ENCODE peak calls at places on chromosomes 7 and 10, in four cellular contexts. J is AG04450; H is activated CD8-positive, alpha-beta T cell treated with anti-CD3 and anti-CD28 coated beads for 36 hours; G is WTC11. Q is an unnamed sample.

GRCh38 chr10:96683065-96683464 is 37.2 kb downstream of the PIK3AP1 start:
- DNase-seq in J (peak), H (no peak), G (no peak), Q (peak)

GRCh38 chr7:18177815-18178660 is 150.4 kb upstream of the PRPS1L1 start:
- DNase-seq in J (no peak), H (peak), G (no peak), Q (peak)

GRCh38 chr7:143002106-143002505 is 24.8 kb downstream of the OR9A2 start:
- DNase-seq in J (no peak), H (peak), G (no peak), Q (no peak)

GRCh38 chr10:6321880-6322279 is 119.1 kb downstream of the PFKFB3 start:
- DNase-seq in J (peak), H (no peak), G (no peak), Q (no peak)

GRCh38 chr10:10094700-10095099 is 923.0 kb upstream of the CELF2 start:
- DNase-seq in J (peak), H (no peak), G (no peak), Q (no peak)

GRCh38 chr7:143285454-143285756 is 647 bp downstream of the TMEM139 start:
- DNase-seq in J (no peak), H (no peak), G (no peak), Q (no peak)

GRCh38 chr7:142459557-142459963 is 201.7 kb upstream of the PRSS58 start:
- DNase-seq in J (peak), H (peak), G (no peak), Q (peak)

GRCh38 chr7:159071260-159071659 is 73.4 kb downstream of the VIPR2 start:
- DNase-seq in J (no peak), H (no peak), G (no peak), Q (no peak)

GRCh38 chr7:65269150-65269856 is 104.4 kb upstream of the ZNF92 start:
- DNase-seq in J (peak), H (peak), G (peak), Q (peak)

GRCh38 chr7:94289071-94289470 is 105.6 kb upstream of the COL1A2 start:
- DNase-seq in J (peak), H (peak), G (peak), Q (peak)

GRCh38 chr7:130276796-130277762 is 10.4 kb downstream of the CPA2 start:
- DNase-seq in J (peak), H (peak), G (no peak), Q (peak)

GRCh38 chr7:129466796-129467195 is 32.6 kb downstream of the STRIP2 start:
- DNase-seq in J (no peak), H (no peak), G (no peak), Q (no peak)

GRCh38 chr10:82572686-82573226 is 697.8 kb downstream of the NRG3 start:
- DNase-seq in J (no peak), H (no peak), G (no peak), Q (no peak)

GRCh38 chr7:45878457-45879144 is 5.7 kb upstream of the CCDC201 start:
- DNase-seq in J (no peak), H (no peak), G (no peak), Q (no peak)

GRCh38 chr10:77163670-77164348 is 473.8 kb downstream of the KCNMA1 start:
- DNase-seq in J (peak), H (no peak), G (no peak), Q (peak)

GRCh38 chr7:104137971-104138370 is 69.8 kb downstream of the ORC5 start:
- DNase-seq in J (peak), H (no peak), G (no peak), Q (peak)

DNA sequence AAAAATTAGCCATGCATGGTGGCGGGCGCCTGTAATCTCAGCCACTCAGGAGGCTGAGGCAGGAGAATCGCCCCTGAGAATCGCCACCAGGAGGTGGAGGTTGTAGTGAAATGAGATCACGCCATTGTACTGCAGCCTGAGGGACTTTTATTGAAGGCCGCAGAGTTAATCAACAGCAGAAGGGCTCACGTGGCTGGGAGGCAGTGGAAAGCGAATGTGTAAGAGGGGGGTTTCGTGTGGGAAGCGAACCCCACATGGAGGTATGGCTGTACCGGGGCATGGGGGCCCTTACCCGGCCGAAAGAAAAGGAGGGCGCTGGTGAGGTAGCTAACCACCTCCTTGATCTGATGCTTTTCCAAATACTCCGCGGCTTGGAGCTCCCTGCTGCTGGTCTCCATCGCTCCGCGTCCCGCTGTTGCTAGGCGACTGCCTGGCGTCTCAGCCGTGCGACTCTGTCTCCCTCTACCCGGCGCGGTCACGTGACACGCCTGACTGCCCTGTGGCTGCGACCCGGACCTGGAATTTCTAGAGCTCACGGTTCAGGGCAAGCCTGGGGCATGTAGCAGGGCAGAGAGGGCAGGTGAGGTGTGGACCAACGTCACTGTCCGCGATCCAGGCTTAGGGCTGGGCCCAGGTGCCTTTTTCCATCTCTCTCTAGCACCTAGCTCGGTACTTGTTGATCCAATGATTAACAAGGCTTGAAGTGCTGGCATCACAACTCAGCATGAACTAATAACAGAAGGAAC is at the start of gene EFCAB10:
- DNase-seq in J (no peak), H (peak), G (peak), Q (peak)
- TF ChIP-seq CTCF in J (no peak), H (no peak), G (no peak), Q (peak)

DNA sequence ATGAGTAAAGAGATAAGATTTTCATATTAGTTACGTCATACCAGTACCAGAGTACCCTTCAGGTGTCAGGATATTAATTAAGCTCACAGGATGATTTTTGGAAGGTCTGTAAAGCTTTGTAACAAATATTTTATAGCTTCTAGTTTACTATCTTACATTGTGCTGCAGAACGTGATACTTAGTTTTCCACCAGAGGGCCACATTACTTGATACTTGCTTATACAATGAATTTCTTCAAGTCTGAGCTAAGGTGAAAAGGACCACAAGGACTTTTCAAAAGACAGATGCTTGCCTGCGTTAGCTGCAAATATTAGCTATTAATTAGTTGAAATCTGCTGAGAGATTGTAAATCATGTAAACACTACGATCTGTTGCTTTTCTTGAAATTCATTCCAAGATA is 12.2 kb downstream of the FOXP2 start:
- DNase-seq in J (no peak), H (no peak), G (no peak), Q (peak)
- TF ChIP-seq CTCF in J (peak), H (no peak), G (no peak), Q (peak)

GRCh38 chr7:121504478-121504877 is 108.4 kb upstream of the FAM3C start:
- DNase-seq in J (peak), H (no peak), G (no peak), Q (peak)
- TF ChIP-seq CTCF in J (no peak), H (no peak), G (no peak), Q (no peak)

DNA sequence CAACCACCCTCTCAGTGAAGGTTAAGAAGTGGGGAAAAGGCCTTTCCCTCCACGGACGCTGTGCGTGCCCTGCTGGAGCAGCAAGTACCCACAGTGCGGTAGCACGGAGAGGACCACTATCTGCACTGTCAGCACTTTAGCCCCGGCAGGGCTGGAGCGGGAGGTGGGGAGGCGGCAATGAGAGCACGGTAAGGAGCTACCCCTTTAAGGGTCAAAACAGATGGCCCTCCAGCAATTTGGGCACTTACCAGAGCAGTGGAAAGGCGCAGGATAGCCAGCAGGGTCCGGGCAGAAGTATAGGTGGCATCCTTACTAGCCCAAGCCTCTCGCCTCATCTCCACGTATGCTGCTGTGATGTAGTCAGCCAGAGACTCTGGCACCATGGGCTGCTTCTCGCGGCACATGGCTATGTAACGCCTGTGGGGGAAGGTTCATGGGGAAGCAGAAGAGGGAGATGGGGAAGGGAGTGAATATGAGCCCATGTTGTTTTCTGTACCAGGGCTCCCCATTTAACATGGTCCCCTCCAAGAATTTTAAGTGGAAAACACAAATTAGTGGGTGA is 5.2 kb downstream of the COPS6 start:
- DNase-seq in J (no peak), H (no peak), G (no peak), Q (no peak)
- TF ChIP-seq CTCF in J (no peak), H (no peak), G (no peak), Q (no peak)

DNA sequence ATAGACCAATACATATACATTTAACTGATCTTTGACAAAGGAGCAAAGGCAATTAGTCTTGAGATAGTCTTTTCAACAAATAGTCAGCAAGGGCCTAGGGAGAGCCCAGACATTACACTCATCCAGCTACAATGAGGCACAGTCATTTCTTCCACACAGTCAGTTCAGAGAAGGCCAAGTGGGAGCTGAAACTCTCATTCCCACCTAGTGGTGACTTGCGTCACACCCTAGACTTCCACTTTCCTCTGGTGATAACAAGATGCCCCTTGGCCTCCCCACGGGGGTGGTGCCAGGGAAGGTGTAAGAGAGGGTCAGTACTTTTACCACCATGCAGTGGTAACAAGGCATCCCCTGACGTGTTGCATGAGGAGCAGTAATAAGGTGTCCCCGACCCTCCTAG is 8.0 kb downstream of the FRMPD2 start:
- DNase-seq in J (no peak), H (peak), G (no peak), Q (no peak)
- TF ChIP-seq CTCF in J (no peak), H (no peak), G (no peak), Q (no peak)

GRCh38 chr10:60594476-60595051 is 183.7 kb upstream of the CDK1 start:
- DNase-seq in J (no peak), H (no peak), G (no peak), Q (no peak)
- TF ChIP-seq CTCF in J (peak), H (no peak), G (no peak), Q (peak)

GRCh38 chr10:126135177-126135576 is 238.8 kb downstream of the FANK1 start:
- DNase-seq in J (no peak), H (no peak), G (peak), Q (no peak)
- TF ChIP-seq CTCF in J (peak), H (no peak), G (no peak), Q (peak)